ENCODE peak calls at places on chromosomes 7 and 10, in four cellular contexts. Q is GM23338, H is spleen, L is HepG2. S is an unnamed sample.

GRCh38 chr10:78923644-78924318 is 145.0 kb upstream of the ZMIZ1 start:
- DNase-seq in Q (no peak), L (no peak), H (no peak), S (no peak)

GRCh38 chr7:22944506-22944905 is 69.4 kb downstream of the HYCC1 start:
- DNase-seq in L (no peak), Q (no peak), H (no peak), S (no peak)

GRCh38 chr10:75857896-75858295 is 426.5 kb downstream of the LRMDA start:
- DNase-seq in L (no peak), H (no peak), Q (no peak), S (no peak)

GRCh38 chr7:18361756-18362155 is 133.8 kb upstream of the HDAC9 start:
- DNase-seq in Q (peak; percentile 95), L (no peak), H (no peak), S (no peak)

GRCh38 chr10:133401500-133401899 is 7.5 kb downstream of the MTG1 start:
- DNase-seq in L (no peak), Q (no peak), H (peak; percentile 76), S (no peak)

GRCh38 chr10:128854965-128855364 is 612.1 kb upstream of the MGMT start:
- DNase-seq in Q (peak; percentile 19), H (no peak), L (peak; percentile 70), S (peak; percentile 83)

GRCh38 chr10:103397191-103397825 is 882 bp downstream of the PDCD11 start:
- DNase-seq in H (no peak), Q (no peak), L (no peak), S (no peak)

GRCh38 chr7:22419488-22419887 is 62.5 kb upstream of the RAPGEF5 start:
- DNase-seq in L (peak; percentile 20), Q (no peak), H (no peak), S (no peak)

GRCh38 chr10:52551036-52551435 is 221.5 kb downstream of the MBL2 start:
- DNase-seq in L (no peak), Q (no peak), H (no peak), S (no peak)

GRCh38 chr7:105794741-105795729 is 81.4 kb downstream of the ATXN7L1 start:
- DNase-seq in L (no peak), Q (no peak), H (no peak), S (no peak)

GRCh38 chr10:113997428-113997827 is 46.2 kb upstream of the ADRB1 start:
- DNase-seq in L (no peak), H (no peak), Q (no peak), S (no peak)

GRCh38 chr10:102621418-102622325 is 22.6 kb upstream of the TRIM8 start:
- DNase-seq in Q (no peak), L (peak; percentile 60), H (no peak), S (no peak)

GRCh38 chr10:5666324-5667220 is at the start of gene ASB13:
- DNase-seq in H (peak; percentile 89), L (peak; percentile 54), Q (peak; percentile 87), S (no peak)

GRCh38 chr10:84334806-84335205 is 6.4 kb downstream of the CCSER2 start:
- DNase-seq in Q (peak; percentile 20), L (no peak), H (no peak), S (no peak)

GRCh38 chr10:113335603-113336002 is 217.2 kb upstream of the HABP2 start:
- DNase-seq in H (no peak), L (no peak), Q (no peak), S (no peak)

GRCh38 chr7:340979-341694 is 51.2 kb downstream of the FOXL3 start:
- DNase-seq in H (no peak), Q (no peak), L (no peak), S (no peak)

GRCh38 chr10:114624941-114625780 is 32.9 kb downstream of the ABLIM1 start:
- DNase-seq in H (no peak), L (peak; percentile 22), Q (no peak), S (no peak)

GRCh38 chr10:116039604-116040003 is 233.4 kb downstream of the GFRA1 start:
- DNase-seq in Q (no peak), L (no peak), H (no peak), S (no peak)

GRCh38 chr7:39633563-39634550 is 10.5 kb downstream of the RALA start:
- DNase-seq in L (no peak), Q (no peak), H (no peak), S (no peak)

GRCh38 chr7:80666376-80666775 is 27.9 kb downstream of the CD36 start:
- DNase-seq in H (no peak), L (no peak), Q (no peak), S (no peak)

GRCh38 chr10:26367771-26368170 is 70.4 kb upstream of the APBB1IP start:
- DNase-seq in H (no peak), L (peak; percentile 19), Q (peak; percentile 90), S (no peak)

GRCh38 chr10:80357000-80357803 is 621 bp downstream of the DYDC2 start:
- DNase-seq in L (no peak), Q (peak; percentile 77), H (no peak), S (no peak)

GRCh38 chr7:82507976-82508677 is 64.5 kb upstream of the CACNA2D1 start:
- DNase-seq in Q (peak; percentile 46), L (no peak), H (no peak), S (peak; percentile 52)

GRCh38 chr10:97810476-97810875 is 38.7 kb upstream of the SFRP5 start:
- DNase-seq in H (no peak), Q (no peak), L (peak; percentile 9), S (no peak)

GRCh38 chr7:117997862-117998825 is 124.9 kb upstream of the CTTNBP2 start:
- DNase-seq in H (no peak), Q (no peak), L (no peak), S (no peak)

GRCh38 chr7:105680505-105681187 is 99.4 kb upstream of the EFCAB10 start:
- DNase-seq in H (no peak), Q (no peak), L (peak; percentile 68), S (no peak)

DNA sequence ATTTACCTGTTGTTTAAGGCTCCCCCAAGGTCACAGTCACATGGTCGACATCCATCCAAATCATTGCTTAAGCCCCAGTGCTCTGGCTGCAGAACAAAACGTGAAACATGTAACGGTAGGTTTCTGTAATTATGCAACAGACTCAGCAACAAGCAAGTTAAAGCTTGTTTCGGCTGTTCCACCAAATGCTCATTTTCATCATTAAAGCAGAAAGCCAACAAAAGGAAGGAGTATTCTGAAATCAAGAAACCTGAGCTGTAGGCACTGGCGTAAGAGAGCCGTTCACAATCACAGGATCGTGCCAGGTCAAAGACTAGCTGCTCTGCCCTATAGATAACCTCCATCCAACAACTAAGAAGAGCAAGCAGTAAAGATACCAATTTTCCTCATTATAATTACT is 30.0 kb downstream of the LAMB1 start:
- DNase-seq in L (no peak), H (no peak), Q (no peak), S (peak; percentile 45)
- TF ChIP-seq POLR2AphosphoS5 in L (no peak), H (no peak), Q (no peak), S (peak; percentile 39)

DNA sequence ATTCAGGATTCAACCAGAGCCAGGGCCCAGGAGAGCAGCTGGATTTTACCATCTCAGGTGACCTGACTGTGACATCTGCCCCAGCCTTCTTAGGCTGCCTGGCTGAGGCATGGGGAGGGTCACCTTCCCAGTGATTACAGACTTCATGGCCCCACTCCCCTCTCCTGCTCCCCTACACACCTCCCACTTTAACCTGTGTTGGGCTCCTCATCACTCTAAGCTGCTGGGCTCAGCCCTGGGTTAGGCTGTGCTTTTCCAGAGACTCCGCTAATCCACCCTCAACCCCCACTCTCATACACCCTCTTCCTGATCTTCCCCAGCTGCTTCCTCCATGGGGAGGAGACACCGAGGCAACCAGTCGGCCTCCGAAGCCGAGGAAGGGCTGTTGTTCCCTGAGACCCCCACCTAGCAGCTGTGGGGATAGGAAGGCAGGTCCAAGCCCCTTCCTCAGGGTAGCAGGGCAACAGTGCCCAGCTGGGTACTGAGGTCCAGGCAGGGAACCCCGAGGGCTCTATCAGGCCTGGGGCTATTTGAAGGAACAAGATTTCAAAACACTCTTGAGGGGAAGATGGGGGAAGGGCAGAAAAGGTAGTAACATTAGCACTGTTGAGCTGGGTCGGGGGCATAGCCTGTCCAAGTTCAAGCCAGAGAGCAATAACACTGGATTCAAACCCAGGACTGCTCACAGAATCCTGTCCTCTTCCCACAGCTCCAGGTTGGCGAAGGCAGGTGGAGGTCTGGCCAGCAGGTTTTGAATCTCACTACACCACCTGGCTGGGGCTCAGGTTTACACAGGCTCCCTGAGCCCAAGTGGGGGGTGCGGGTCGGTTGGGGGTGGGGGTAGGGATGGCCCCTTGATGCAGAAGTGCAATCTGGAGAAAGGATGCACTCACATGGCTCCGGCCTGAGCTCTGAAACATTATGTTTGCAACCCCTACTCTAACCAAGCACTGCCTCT is 1.8 kb downstream of the IMPDH1 start:
- DNase-seq in L (no peak), Q (no peak), H (no peak), S (no peak)
- H3K4me3 ChIP-seq in L (peak overlapping the region; percentile 75), Q (peak overlapping the region; percentile 78), H (peak overlapping the region; percentile 80), S (peak overlapping the region; percentile 78)

DNA sequence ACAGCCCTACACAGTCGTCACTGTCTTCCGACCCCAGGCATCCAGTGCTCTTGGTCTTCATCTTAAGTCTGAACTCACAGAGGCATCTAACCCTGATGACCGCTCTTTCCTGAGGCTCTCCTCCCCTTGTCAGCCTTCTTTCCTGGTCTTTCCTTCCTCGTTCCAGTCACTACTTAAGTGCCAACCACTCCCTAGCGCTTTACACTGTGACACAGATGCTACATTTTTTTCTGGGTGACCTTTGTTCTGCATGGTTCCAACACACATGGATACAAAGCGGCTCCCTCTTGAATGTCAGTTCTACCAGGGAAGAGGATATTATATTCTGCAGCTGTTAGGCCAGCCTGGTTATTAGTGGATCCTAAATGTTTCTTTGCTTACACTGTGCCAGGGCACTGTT is 12.7 kb downstream of the YWHAG start:
- DNase-seq in H (no peak), Q (no peak), L (no peak), S (no peak)
- TF ChIP-seq POLR2AphosphoS5 in H (peak; percentile 46), Q (no peak), L (no peak), S (no peak)

GRCh38 chr7:47711776-47712175 is 129.9 kb upstream of the TNS3 start:
- DNase-seq in H (no peak), Q (no peak), L (no peak), S (no peak)

GRCh38 chr7:47709451-47709850 is 127.5 kb upstream of the TNS3 start:
- DNase-seq in Q (no peak), H (no peak), L (no peak), S (no peak)

GRCh38 chr7:47710201-47710935 is 128.5 kb upstream of the TNS3 start:
- DNase-seq in H (no peak), L (no peak), Q (no peak), S (no peak)

GRCh38 chr7:47709051-47709450 is 127.1 kb upstream of the TNS3 start:
- DNase-seq in Q (no peak), H (no peak), L (no peak), S (no peak)

GRCh38 chr7:47707596-47707995 is 125.7 kb upstream of the TNS3 start:
- DNase-seq in H (no peak), L (no peak), Q (no peak), S (no peak)
- H3K4me3 ChIP-seq in H (no peak overlapping the region), L (no peak overlapping the region), Q (no peak overlapping the region), S (no peak overlapping the region)

DNA sequence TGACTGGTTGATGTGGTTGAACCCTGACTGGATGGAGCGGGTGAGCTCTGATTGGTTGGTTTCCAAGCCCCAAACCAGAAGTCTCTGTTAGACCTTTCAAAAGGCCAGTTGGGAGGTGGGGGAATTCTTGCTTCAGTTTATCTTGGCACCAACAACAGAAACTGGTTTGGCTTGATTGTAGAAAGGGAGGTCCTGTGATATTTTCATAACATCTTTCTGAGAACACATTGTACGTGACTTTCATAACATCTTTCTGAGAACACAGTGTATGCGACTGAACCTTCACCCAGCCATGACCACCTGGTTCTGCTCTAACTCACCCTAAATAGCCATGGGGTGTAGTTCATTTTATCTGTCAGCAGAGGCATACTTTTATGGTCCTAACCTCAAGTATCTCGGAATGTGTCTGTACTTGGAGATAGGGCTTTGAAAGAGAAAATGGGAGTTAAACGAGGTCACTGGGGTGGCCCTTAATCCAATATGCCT is 88.3 kb downstream of the GALNT17 start:
- DNase-seq in Q (no peak), H (no peak), L (no peak), S (no peak)
- TF ChIP-seq POLR2AphosphoS5 in Q (no peak), H (no peak), L (no peak), S (no peak)

GRCh38 chr10:43084812-43085211 is 7.9 kb downstream of the RET start:
- DNase-seq in L (no peak), Q (no peak), H (no peak), S (no peak)
- H3K4me3 ChIP-seq in L (no peak overlapping the region), Q (no peak overlapping the region), H (no peak overlapping the region), S (no peak overlapping the region)

S was measured in breast epithelium.